ENCODE peak calls at places on chromosomes 1 and 21, in four cellular contexts. One of them, this sample, is unnamed.

GRCh38 chr1:14924012-14924452 is 229.5 kb upstream of the TMEM51 start:
- DNase-seq in IMR-90: peak
- DNase-seq in cardiac fibroblast: peak
- DNase-seq in mesendoderm: no peak
- DNase-seq in this sample: peak

GRCh38 chr1:161726631-161727342 is 5.4 kb downstream of the FCRLB start:
- DNase-seq in IMR-90: peak
- DNase-seq in cardiac fibroblast: peak
- DNase-seq in mesendoderm: peak
- DNase-seq in this sample: peak

GRCh38 chr1:84540759-84541158 is 33.5 kb downstream of the CTBS start:
- DNase-seq in IMR-90: no peak
- DNase-seq in cardiac fibroblast: no peak
- DNase-seq in mesendoderm: no peak
- DNase-seq in this sample: no peak

GRCh38 chr1:214330715-214331114 is 49.8 kb downstream of the SMYD2 start:
- DNase-seq in IMR-90: no peak
- DNase-seq in cardiac fibroblast: no peak
- DNase-seq in mesendoderm: no peak
- DNase-seq in this sample: no peak

GRCh38 chr1:151539321-151540020 is 638 bp upstream of the TUFT1 start:
- DNase-seq in IMR-90: peak
- DNase-seq in cardiac fibroblast: peak
- DNase-seq in mesendoderm: peak
- DNase-seq in this sample: no peak

GRCh38 chr1:230306158-230306557 is 120.0 kb downstream of the PGBD5 start:
- DNase-seq in IMR-90: no peak
- DNase-seq in cardiac fibroblast: no peak
- DNase-seq in mesendoderm: no peak
- DNase-seq in this sample: no peak

GRCh38 chr21:40139636-40140035 is 272.4 kb downstream of the PCP4 start:
- DNase-seq in IMR-90: no peak
- DNase-seq in cardiac fibroblast: no peak
- DNase-seq in mesendoderm: no peak
- DNase-seq in this sample: no peak

GRCh38 chr1:186102559-186103148 is 272.4 kb downstream of the TPR start:
- DNase-seq in IMR-90: peak
- DNase-seq in cardiac fibroblast: peak
- DNase-seq in mesendoderm: no peak
- DNase-seq in this sample: no peak

GRCh38 chr1:153617677-153618076 is 1.6 kb upstream of the S100A14 start:
- DNase-seq in IMR-90: no peak
- DNase-seq in cardiac fibroblast: peak
- DNase-seq in mesendoderm: peak
- DNase-seq in this sample: peak

GRCh38 chr1:53324321-53324720 is 3.5 kb downstream of the LRP8 start:
- DNase-seq in IMR-90: no peak
- DNase-seq in cardiac fibroblast: no peak
- DNase-seq in mesendoderm: no peak
- DNase-seq in this sample: no peak

GRCh38 chr1:53323316-53323715 is 4.6 kb downstream of the LRP8 start:
- DNase-seq in IMR-90: no peak
- DNase-seq in cardiac fibroblast: no peak
- DNase-seq in mesendoderm: no peak
- DNase-seq in this sample: no peak

GRCh38 chr1:53325326-53326087 is 2.4 kb downstream of the LRP8 start:
- DNase-seq in IMR-90: no peak
- DNase-seq in cardiac fibroblast: no peak
- DNase-seq in mesendoderm: no peak
- DNase-seq in this sample: no peak

GRCh38 chr1:53326088-53326597 is 1.7 kb downstream of the LRP8 start:
- DNase-seq in IMR-90: peak
- DNase-seq in cardiac fibroblast: peak
- DNase-seq in mesendoderm: peak
- DNase-seq in this sample: peak

GRCh38 chr1:53324728-53325297 is 3.1 kb downstream of the LRP8 start:
- DNase-seq in IMR-90: peak
- DNase-seq in cardiac fibroblast: no peak
- DNase-seq in mesendoderm: no peak
- DNase-seq in this sample: peak
- H3K4me3 ChIP-seq in IMR-90: no peak
- H3K4me3 ChIP-seq in cardiac fibroblast: no peak
- H3K4me3 ChIP-seq in mesendoderm: no peak
- H3K4me3 ChIP-seq in this sample: no peak

GRCh38 chr1:163069655-163070277 is 605 bp downstream of the RGS4 start:
- DNase-seq in IMR-90: no peak
- DNase-seq in cardiac fibroblast: no peak
- DNase-seq in mesendoderm: no peak
- DNase-seq in this sample: no peak

GRCh38 chr1:163066686-163067085 is 2.5 kb upstream of the RGS4 start:
- DNase-seq in IMR-90: no peak
- DNase-seq in cardiac fibroblast: no peak
- DNase-seq in mesendoderm: no peak
- DNase-seq in this sample: no peak

GRCh38 chr1:163066168-163066567 is 3.0 kb upstream of the RGS4 start:
- DNase-seq in IMR-90: no peak
- DNase-seq in cardiac fibroblast: no peak
- DNase-seq in mesendoderm: no peak
- DNase-seq in this sample: no peak

GRCh38 chr1:163069142-163069541 is at the start of gene RGS4:
- DNase-seq in IMR-90: peak
- DNase-seq in cardiac fibroblast: peak
- DNase-seq in mesendoderm: peak
- DNase-seq in this sample: no peak

GRCh38 chr1:163068716-163069115 is 445 bp upstream of the RGS4 start:
- DNase-seq in IMR-90: peak
- DNase-seq in cardiac fibroblast: peak
- DNase-seq in mesendoderm: no peak
- DNase-seq in this sample: no peak
- H3K4me3 ChIP-seq in IMR-90: peak
- H3K4me3 ChIP-seq in cardiac fibroblast: peak
- H3K4me3 ChIP-seq in mesendoderm: no peak
- H3K4me3 ChIP-seq in this sample: no peak

GRCh38 chr1:86233406-86233805 is 76.8 kb upstream of the COL24A1 start:
- DNase-seq in IMR-90: no peak
- DNase-seq in cardiac fibroblast: no peak
- DNase-seq in mesendoderm: no peak
- DNase-seq in this sample: no peak

GRCh38 chr1:86239490-86239889 is 82.9 kb upstream of the COL24A1 start:
- DNase-seq in IMR-90: no peak
- DNase-seq in cardiac fibroblast: no peak
- DNase-seq in mesendoderm: no peak
- DNase-seq in this sample: no peak

GRCh38 chr1:86231076-86231475 is 74.5 kb upstream of the COL24A1 start:
- DNase-seq in IMR-90: no peak
- DNase-seq in cardiac fibroblast: no peak
- DNase-seq in mesendoderm: no peak
- DNase-seq in this sample: no peak

GRCh38 chr1:86235859-86236258 is 79.3 kb upstream of the COL24A1 start:
- DNase-seq in IMR-90: no peak
- DNase-seq in cardiac fibroblast: no peak
- DNase-seq in mesendoderm: no peak
- DNase-seq in this sample: no peak
- H3K4me3 ChIP-seq in IMR-90: no peak
- H3K4me3 ChIP-seq in cardiac fibroblast: no peak
- H3K4me3 ChIP-seq in mesendoderm: no peak
- H3K4me3 ChIP-seq in this sample: no peak

GRCh38 chr1:156489935-156490293 is 10.7 kb downstream of the MEF2D start:
- DNase-seq in IMR-90: no peak
- DNase-seq in cardiac fibroblast: no peak
- DNase-seq in mesendoderm: no peak
- DNase-seq in this sample: no peak
- H3K4me3 ChIP-seq in IMR-90: no peak
- H3K4me3 ChIP-seq in cardiac fibroblast: no peak
- H3K4me3 ChIP-seq in mesendoderm: no peak
- H3K4me3 ChIP-seq in this sample: peak

DNA sequence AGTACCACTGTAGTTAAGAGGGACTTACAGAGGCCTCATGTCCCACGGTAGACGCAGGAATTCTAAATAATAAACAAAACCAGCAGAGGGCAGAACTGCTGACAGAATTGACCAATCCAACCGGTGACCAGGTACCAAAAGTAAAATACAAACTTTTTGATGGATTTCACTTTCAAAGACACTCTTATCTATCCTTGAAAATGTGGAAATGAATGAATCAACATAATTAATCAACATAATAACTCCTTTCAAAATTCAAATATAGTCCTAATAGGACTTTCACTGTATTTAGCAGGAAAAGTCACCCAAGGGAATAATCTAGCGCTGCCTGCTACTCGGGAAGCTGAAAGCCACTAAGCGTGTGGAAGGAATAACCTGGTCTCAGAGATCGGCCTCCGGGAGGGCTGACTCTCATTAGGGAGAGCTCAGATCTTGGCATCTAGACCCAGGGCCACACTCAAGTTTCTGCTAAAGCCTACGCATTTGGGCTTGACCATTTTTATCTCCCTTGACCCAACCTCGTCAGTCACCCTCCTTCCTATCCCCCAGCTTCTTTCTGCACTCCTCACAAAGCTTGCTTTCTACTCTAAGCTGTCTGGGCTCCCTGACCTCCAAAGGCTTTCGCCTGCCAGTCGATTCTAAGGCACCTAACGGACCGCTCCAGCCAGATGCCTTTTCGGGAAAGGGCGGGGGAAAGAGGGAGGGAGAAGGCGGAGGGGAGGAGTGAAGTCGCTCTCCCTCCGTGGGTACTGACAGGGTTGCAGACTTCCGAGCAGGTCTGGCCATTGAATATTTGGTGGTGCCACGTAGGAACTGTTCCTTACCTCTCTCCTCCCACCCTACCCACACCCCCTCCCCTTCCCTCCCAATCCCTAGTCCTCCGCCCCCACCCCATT is 1.6 kb downstream of the COL11A1 start:
- DNase-seq in IMR-90: peak
- DNase-seq in cardiac fibroblast: peak
- DNase-seq in mesendoderm: peak
- DNase-seq in this sample: no peak
- H3K4me3 ChIP-seq in IMR-90: peak
- H3K4me3 ChIP-seq in cardiac fibroblast: peak
- H3K4me3 ChIP-seq in mesendoderm: peak
- H3K4me3 ChIP-seq in this sample: no peak

GRCh38 chr1:26703466-26703865 is 7.7 kb downstream of the ARID1A start:
- DNase-seq in IMR-90: no peak
- DNase-seq in cardiac fibroblast: no peak
- DNase-seq in mesendoderm: no peak
- DNase-seq in this sample: no peak

GRCh38 chr1:26702680-26703038 is 6.8 kb downstream of the ARID1A start:
- DNase-seq in IMR-90: no peak
- DNase-seq in cardiac fibroblast: no peak
- DNase-seq in mesendoderm: no peak
- DNase-seq in this sample: no peak

GRCh38 chr1:26701995-26702679 is 6.3 kb downstream of the ARID1A start:
- DNase-seq in IMR-90: no peak
- DNase-seq in cardiac fibroblast: no peak
- DNase-seq in mesendoderm: no peak
- DNase-seq in this sample: no peak

GRCh38 chr1:26700711-26701110 is 4.9 kb downstream of the ARID1A start:
- DNase-seq in IMR-90: peak
- DNase-seq in cardiac fibroblast: no peak
- DNase-seq in mesendoderm: peak
- DNase-seq in this sample: no peak

GRCh38 chr1:26701266-26701994 is 5.6 kb downstream of the ARID1A start:
- DNase-seq in IMR-90: peak
- DNase-seq in cardiac fibroblast: peak
- DNase-seq in mesendoderm: no peak
- DNase-seq in this sample: no peak
- H3K4me3 ChIP-seq in IMR-90: no peak
- H3K4me3 ChIP-seq in cardiac fibroblast: no peak
- H3K4me3 ChIP-seq in mesendoderm: no peak
- H3K4me3 ChIP-seq in this sample: peak

GRCh38 chr1:68047659-68048026 is 2.8 kb downstream of the DIRAS3 start:
- DNase-seq in IMR-90: no peak
- DNase-seq in cardiac fibroblast: no peak
- DNase-seq in mesendoderm: no peak
- DNase-seq in this sample: no peak

GRCh38 chr1:68046885-68047658 is 3.4 kb downstream of the DIRAS3 start:
- DNase-seq in IMR-90: no peak
- DNase-seq in cardiac fibroblast: no peak
- DNase-seq in mesendoderm: no peak
- DNase-seq in this sample: no peak

GRCh38 chr1:68046423-68046822 is 4.0 kb downstream of the DIRAS3 start:
- DNase-seq in IMR-90: no peak
- DNase-seq in cardiac fibroblast: no peak
- DNase-seq in mesendoderm: no peak
- DNase-seq in this sample: no peak

GRCh38 chr1:68049941-68050878 is at the start of gene DIRAS3:
- DNase-seq in IMR-90: peak
- DNase-seq in cardiac fibroblast: peak
- DNase-seq in mesendoderm: no peak
- DNase-seq in this sample: no peak

DNA sequence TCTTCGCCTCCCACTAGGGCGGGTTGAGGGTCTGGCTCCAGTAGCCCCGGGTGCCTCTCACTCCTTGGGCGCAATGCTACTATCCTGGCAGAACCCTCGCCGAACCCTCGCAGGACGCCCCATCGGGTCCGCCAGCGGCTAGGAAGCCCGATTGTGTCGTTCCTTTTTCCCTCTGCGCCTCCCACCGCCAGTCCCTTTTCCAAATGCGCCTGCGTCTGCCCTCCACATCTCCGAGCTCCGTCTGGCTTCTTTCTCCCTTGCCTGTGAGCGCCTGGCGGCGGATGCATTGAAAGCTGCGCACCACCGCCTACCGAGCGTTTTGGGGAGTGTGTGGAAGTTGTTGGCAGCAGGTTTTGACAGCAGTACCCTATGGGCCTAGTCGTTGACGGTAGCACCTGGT is 1.0 kb upstream of the DIRAS3 start:
- DNase-seq in IMR-90: peak
- DNase-seq in cardiac fibroblast: peak
- DNase-seq in mesendoderm: peak
- DNase-seq in this sample: no peak
- H3K4me3 ChIP-seq in IMR-90: peak
- H3K4me3 ChIP-seq in cardiac fibroblast: peak
- H3K4me3 ChIP-seq in mesendoderm: no peak
- H3K4me3 ChIP-seq in this sample: no peak

DNA sequence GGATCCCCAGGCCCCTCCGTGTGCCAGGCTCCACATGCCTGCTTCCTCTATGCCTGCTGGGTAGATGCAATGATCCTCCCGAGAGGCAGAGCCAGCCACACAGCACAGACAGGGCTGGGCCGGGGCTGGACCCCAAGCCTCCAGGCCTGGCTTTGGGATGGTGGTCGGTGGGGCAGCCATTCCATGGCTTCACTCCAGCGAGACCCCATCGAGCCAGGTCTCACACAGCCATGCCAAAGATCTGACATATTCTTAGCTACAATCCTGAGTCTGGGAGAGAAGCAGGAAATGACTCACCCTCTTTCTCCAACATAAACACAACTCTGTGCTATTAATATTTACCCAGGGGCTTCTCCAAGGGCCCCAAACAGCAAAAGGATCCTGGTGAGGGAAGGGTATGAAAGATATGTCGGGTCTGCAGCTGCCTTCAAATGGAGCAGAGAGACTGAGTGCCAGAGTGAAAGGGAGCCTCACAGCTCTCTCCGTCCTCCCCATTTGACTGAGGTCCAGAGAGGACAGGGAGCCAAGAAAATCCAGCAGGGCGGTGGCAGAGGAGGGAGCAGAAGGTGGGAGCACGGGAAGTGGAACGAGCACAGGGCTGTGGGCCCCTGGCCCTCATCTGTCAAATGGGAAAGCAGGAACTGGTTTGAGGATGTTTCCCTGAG is 639.5 kb downstream of the MATN1 start:
- DNase-seq in IMR-90: peak
- DNase-seq in cardiac fibroblast: peak
- DNase-seq in mesendoderm: peak
- DNase-seq in this sample: no peak
- H3K4me3 ChIP-seq in IMR-90: no peak
- H3K4me3 ChIP-seq in cardiac fibroblast: no peak
- H3K4me3 ChIP-seq in mesendoderm: no peak
- H3K4me3 ChIP-seq in this sample: no peak

This sample was measured in CD4-positive, alpha-beta memory T cell.